ENCODE peak calls at places on chromosomes 6 and 20, in four cellular contexts. Y is IMR-90, Z is brain microvascular endothelial cell, J is C1 segment of cervical spinal cord. S is an unnamed sample.

GRCh38 chr6:14804444-14805210 is 441.2 kb upstream of the JARID2 start:
- DNase-seq in J (peak; percentile 57), Z (peak; percentile 89), Y (peak; percentile 86), S (peak; percentile 91)

GRCh38 chr20:54025166-54025835 is 45.1 kb downstream of the BCAS1 start:
- DNase-seq in Z (no peak), Y (no peak), J (no peak), S (peak; percentile 57)

GRCh38 chr6:142993977-142994376 is 49.0 kb upstream of the HIVEP2 start:
- DNase-seq in Z (no peak), J (no peak), Y (no peak), S (no peak)

GRCh38 chr6:16047435-16047834 is 81.5 kb upstream of the MYLIP start:
- DNase-seq in J (no peak), Y (no peak), Z (no peak), S (no peak)

GRCh38 chr6:42960243-42961019 is at the start of gene GNMT:
- DNase-seq in J (peak; percentile 50), Y (no peak), Z (no peak), S (peak; percentile 88)

GRCh38 chr6:27275025-27275956 is 27.8 kb downstream of the PRSS16 start:
- DNase-seq in Z (peak; percentile 24), Y (no peak), J (no peak), S (peak; percentile 78)

GRCh38 chr20:6178537-6178936 is 55.7 kb upstream of the FERMT1 start:
- DNase-seq in J (no peak), Y (peak; percentile 51), Z (peak; percentile 52), S (peak; percentile 43)

GRCh38 chr6:27178001-27178730 is 69.3 kb upstream of the PRSS16 start:
- DNase-seq in J (peak; percentile 45), Z (peak; percentile 91), Y (peak; percentile 94), S (no peak)

GRCh38 chr20:48787861-48788375 is 39.9 kb downstream of the PREX1 start:
- DNase-seq in J (no peak), Y (peak; percentile 47), Z (peak; percentile 65), S (peak; percentile 93)

GRCh38 chr6:43741829-43742228 is 28.2 kb upstream of the VEGFA start:
- DNase-seq in J (no peak), Y (no peak), Z (no peak), S (no peak)

GRCh38 chr6:14476793-14477531 is 359.4 kb downstream of the CD83 start:
- DNase-seq in J (peak; percentile 59), Y (peak; percentile 100), Z (peak; percentile 79), S (peak; percentile 86)

GRCh38 chr6:130233332-130233731 is 10.6 kb upstream of the SAMD3 start:
- DNase-seq in Y (peak; percentile 57), Z (peak; percentile 44), J (no peak), S (no peak)

GRCh38 chr20:36217226-36217625 is 19.1 kb upstream of the AAR2 start:
- DNase-seq in J (no peak), Z (no peak), Y (no peak), S (no peak)

GRCh38 chr6:6749791-6750434 is 161.4 kb downstream of the LY86 start:
- DNase-seq in J (no peak), Y (peak; percentile 97), Z (peak; percentile 86), S (peak; percentile 97)

GRCh38 chr6:31407699-31408098 is 4.3 kb downstream of the MICA start:
- DNase-seq in Z (peak; percentile 11), J (no peak), Y (peak; percentile 78), S (peak; percentile 77)

GRCh38 chr6:41683460-41684310 is 45.4 kb downstream of the MDFI start:
- DNase-seq in Y (peak; percentile 51), Z (peak; percentile 44), J (peak; percentile 60), S (peak; percentile 99)

GRCh38 chr20:45304464-45304999 is 2.1 kb upstream of the RBPJL start:
- DNase-seq in Z (no peak), J (no peak), Y (no peak), S (no peak)

GRCh38 chr20:62030834-62031434 is 34.7 kb downstream of the TAF4 start:
- DNase-seq in Y (no peak), J (no peak), Z (no peak), S (peak; percentile 32)

GRCh38 chr6:11096109-11096508 is 2.5 kb downstream of the SMIM13 start:
- DNase-seq in Y (peak; percentile 80), J (peak; percentile 38), Z (peak; percentile 72), S (peak; percentile 87)

GRCh38 chr20:41617059-41617921 is 887 bp downstream of the CHD6 start:
- DNase-seq in J (peak; percentile 6), Z (peak; percentile 11), Y (peak; percentile 32), S (peak; percentile 90)

GRCh38 chr20:21709535-21709904 is 4.1 kb downstream of the PAX1 start:
- DNase-seq in Z (no peak), Y (no peak), J (no peak), S (peak; percentile 76)

GRCh38 chr6:121652223-121652622 is 216.8 kb downstream of the GJA1 start:
- DNase-seq in Z (no peak), Y (no peak), J (no peak), S (no peak)

S was measured in osteoblast.